ENCODE peak calls at places on chromosomes 16 and 17, in five cellular contexts. One of them, this sample, is unnamed.

GRCh38 chr16:8866118-8866883 is 2.5 kb downstream of the CARHSP1 start:
- DNase-seq in heart left ventricle: no peak
- DNase-seq in hepatocyte: peak
- DNase-seq in Panc1: no peak
- DNase-seq in transverse colon: peak
- DNase-seq in this sample: peak

GRCh38 chr17:4956493-4957061 is 5.7 kb downstream of the ENO3 start:
- DNase-seq in heart left ventricle: peak
- DNase-seq in hepatocyte: no peak
- DNase-seq in Panc1: no peak
- DNase-seq in transverse colon: no peak
- DNase-seq in this sample: no peak

GRCh38 chr17:49390548-49391324 is 23.9 kb downstream of the PHB1 start:
- DNase-seq in heart left ventricle: peak
- DNase-seq in hepatocyte: no peak
- DNase-seq in Panc1: no peak
- DNase-seq in transverse colon: peak
- DNase-seq in this sample: peak

GRCh38 chr17:47705536-47706481 is 11.8 kb downstream of the TBKBP1 start:
- DNase-seq in heart left ventricle: peak
- DNase-seq in hepatocyte: no peak
- DNase-seq in Panc1: no peak
- DNase-seq in transverse colon: no peak
- DNase-seq in this sample: no peak

GRCh38 chr17:8872036-8872704 is 4.7 kb upstream of the PIK3R6 start:
- DNase-seq in heart left ventricle: no peak
- DNase-seq in hepatocyte: no peak
- DNase-seq in Panc1: no peak
- DNase-seq in transverse colon: no peak
- DNase-seq in this sample: no peak

GRCh38 chr16:58049697-58050185 is 24.2 kb downstream of the MMP15 start:
- DNase-seq in heart left ventricle: peak
- DNase-seq in hepatocyte: no peak
- DNase-seq in Panc1: no peak
- DNase-seq in transverse colon: no peak
- DNase-seq in this sample: no peak

GRCh38 chr17:72926171-72926570 is 166.3 kb downstream of the SLC39A11 start:
- DNase-seq in heart left ventricle: no peak
- DNase-seq in hepatocyte: no peak
- DNase-seq in Panc1: no peak
- DNase-seq in transverse colon: no peak
- DNase-seq in this sample: no peak

GRCh38 chr17:35051579-35052239 is 11.8 kb downstream of the RFFL start:
- DNase-seq in heart left ventricle: no peak
- DNase-seq in hepatocyte: peak
- DNase-seq in Panc1: no peak
- DNase-seq in transverse colon: no peak
- DNase-seq in this sample: no peak

GRCh38 chr16:52597772-52598483 is 51.0 kb upstream of the TOX3 start:
- DNase-seq in heart left ventricle: no peak
- DNase-seq in hepatocyte: no peak
- DNase-seq in Panc1: no peak
- DNase-seq in transverse colon: peak
- DNase-seq in this sample: no peak

GRCh38 chr16:72921620-72922019 is 126.3 kb downstream of the ZFHX3 start:
- DNase-seq in heart left ventricle: no peak
- DNase-seq in hepatocyte: peak
- DNase-seq in Panc1: no peak
- DNase-seq in transverse colon: no peak
- DNase-seq in this sample: peak

GRCh38 chr17:58789160-58789559 is 33.5 kb downstream of the PPM1E start:
- DNase-seq in heart left ventricle: no peak
- DNase-seq in hepatocyte: no peak
- DNase-seq in Panc1: no peak
- DNase-seq in transverse colon: no peak
- DNase-seq in this sample: no peak

GRCh38 chr17:35175638-35176415 is 18.4 kb downstream of the SLC35G3 start:
- DNase-seq in heart left ventricle: no peak
- DNase-seq in hepatocyte: no peak
- DNase-seq in Panc1: no peak
- DNase-seq in transverse colon: no peak
- DNase-seq in this sample: no peak

GRCh38 chr17:58304735-58305486 is 23.7 kb downstream of the TSPOAP1 start:
- DNase-seq in heart left ventricle: no peak
- DNase-seq in hepatocyte: no peak
- DNase-seq in Panc1: no peak
- DNase-seq in transverse colon: no peak
- DNase-seq in this sample: no peak

GRCh38 chr17:35901776-35902175 is 21.6 kb upstream of the CCL5 start:
- DNase-seq in heart left ventricle: no peak
- DNase-seq in hepatocyte: no peak
- DNase-seq in Panc1: no peak
- DNase-seq in transverse colon: no peak
- DNase-seq in this sample: no peak

GRCh38 chr16:15440852-15441251 is 6.5 kb downstream of the BMERB1 start:
- DNase-seq in heart left ventricle: no peak
- DNase-seq in hepatocyte: no peak
- DNase-seq in Panc1: no peak
- DNase-seq in transverse colon: no peak
- DNase-seq in this sample: no peak

GRCh38 chr16:85574672-85575475 is 38.2 kb upstream of the GSE1 start:
- DNase-seq in heart left ventricle: no peak
- DNase-seq in hepatocyte: no peak
- DNase-seq in Panc1: no peak
- DNase-seq in transverse colon: no peak
- DNase-seq in this sample: no peak

GRCh38 chr17:29257756-29258155 is 11.1 kb downstream of the CRYBA1 start:
- DNase-seq in heart left ventricle: no peak
- DNase-seq in hepatocyte: no peak
- DNase-seq in Panc1: no peak
- DNase-seq in transverse colon: no peak
- DNase-seq in this sample: no peak
- H3K27ac ChIP-seq in heart left ventricle: peak
- H3K27ac ChIP-seq in hepatocyte: no peak
- H3K27ac ChIP-seq in Panc1: no peak
- H3K27ac ChIP-seq in transverse colon: peak
- H3K27ac ChIP-seq in this sample: no peak

DNA sequence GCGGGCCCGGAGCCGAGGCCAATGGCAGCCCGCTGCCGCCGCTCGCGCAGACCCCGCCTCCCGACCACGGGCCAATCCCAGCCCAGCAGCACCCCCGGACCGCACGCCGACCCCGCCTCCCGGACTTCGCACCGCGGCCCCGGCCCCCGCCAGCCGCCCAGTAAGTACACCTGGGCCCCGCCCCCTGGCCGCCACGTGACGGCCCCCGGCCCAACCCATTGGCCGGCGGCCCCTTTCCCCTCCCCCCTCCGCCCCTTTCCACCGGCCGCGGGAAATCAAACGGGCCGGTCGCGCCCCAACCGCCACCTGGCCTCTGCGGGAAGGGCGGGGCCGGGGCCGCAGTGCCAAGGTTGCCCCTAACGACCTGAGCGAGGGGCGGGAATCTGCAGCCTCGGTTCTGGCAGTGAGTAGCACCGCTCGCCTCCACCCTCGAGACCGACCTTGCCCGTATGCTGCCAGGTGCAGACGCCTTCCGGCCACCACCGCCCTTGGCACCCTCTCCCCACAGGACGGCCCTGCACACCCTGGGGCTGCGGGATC is at the start of gene YBX2:
- DNase-seq in heart left ventricle: peak
- DNase-seq in hepatocyte: peak
- DNase-seq in Panc1: no peak
- DNase-seq in transverse colon: peak
- DNase-seq in this sample: no peak
- H3K4me3 ChIP-seq in heart left ventricle: peak
- H3K4me3 ChIP-seq in hepatocyte: no peak
- H3K4me3 ChIP-seq in Panc1: peak
- H3K4me3 ChIP-seq in transverse colon: peak
- H3K4me3 ChIP-seq in this sample: peak

DNA sequence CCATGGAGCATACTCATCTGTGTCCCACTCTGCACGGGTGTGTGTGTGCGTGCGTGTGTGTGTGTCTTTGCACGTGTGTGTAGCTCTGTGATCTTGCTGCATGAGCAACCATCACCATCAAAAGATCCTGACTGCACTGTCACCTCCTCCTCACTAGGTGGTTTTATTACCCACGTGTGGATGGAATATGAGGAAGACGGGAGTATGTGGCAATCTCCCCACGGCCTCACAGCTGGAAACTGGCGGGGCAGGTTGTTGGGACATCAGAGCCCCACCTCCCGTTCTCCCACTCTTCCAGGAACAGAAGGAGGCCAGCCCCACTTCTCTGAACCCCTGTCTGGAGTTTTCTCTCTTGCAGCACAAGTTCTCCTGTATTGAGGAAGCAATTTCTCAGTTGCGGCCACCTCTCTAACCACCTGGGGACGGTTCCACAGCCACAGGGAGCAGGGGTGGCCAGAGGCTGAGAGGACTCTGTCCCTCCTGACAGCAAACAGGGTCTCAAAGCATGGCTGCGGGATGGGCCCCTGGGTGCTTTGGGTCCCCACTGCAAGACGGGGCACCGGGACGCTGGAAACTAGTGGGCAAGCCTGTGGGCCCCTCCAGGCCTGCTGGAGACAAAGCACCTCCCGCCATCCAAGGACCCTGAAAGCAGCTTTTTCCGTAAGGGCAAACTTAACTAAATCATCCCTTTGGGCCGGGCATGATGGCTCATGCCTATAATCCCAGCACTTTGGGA is 27.9 kb upstream of the ATP2C2 start:
- DNase-seq in heart left ventricle: no peak
- DNase-seq in hepatocyte: peak
- DNase-seq in Panc1: no peak
- DNase-seq in transverse colon: peak
- DNase-seq in this sample: no peak
- TF ChIP-seq CTCF in heart left ventricle: no peak
- TF ChIP-seq CTCF in hepatocyte: no peak
- TF ChIP-seq CTCF in Panc1: no peak
- TF ChIP-seq CTCF in transverse colon: peak
- TF ChIP-seq CTCF in this sample: no peak

GRCh38 chr17:17416007-17416399 is 60.8 kb upstream of the MED9 start:
- DNase-seq in heart left ventricle: no peak
- DNase-seq in hepatocyte: peak
- DNase-seq in Panc1: no peak
- DNase-seq in transverse colon: no peak
- DNase-seq in this sample: no peak
- H3K27ac ChIP-seq in heart left ventricle: peak
- H3K27ac ChIP-seq in hepatocyte: peak
- H3K27ac ChIP-seq in Panc1: no peak
- H3K27ac ChIP-seq in transverse colon: peak
- H3K27ac ChIP-seq in this sample: peak

DNA sequence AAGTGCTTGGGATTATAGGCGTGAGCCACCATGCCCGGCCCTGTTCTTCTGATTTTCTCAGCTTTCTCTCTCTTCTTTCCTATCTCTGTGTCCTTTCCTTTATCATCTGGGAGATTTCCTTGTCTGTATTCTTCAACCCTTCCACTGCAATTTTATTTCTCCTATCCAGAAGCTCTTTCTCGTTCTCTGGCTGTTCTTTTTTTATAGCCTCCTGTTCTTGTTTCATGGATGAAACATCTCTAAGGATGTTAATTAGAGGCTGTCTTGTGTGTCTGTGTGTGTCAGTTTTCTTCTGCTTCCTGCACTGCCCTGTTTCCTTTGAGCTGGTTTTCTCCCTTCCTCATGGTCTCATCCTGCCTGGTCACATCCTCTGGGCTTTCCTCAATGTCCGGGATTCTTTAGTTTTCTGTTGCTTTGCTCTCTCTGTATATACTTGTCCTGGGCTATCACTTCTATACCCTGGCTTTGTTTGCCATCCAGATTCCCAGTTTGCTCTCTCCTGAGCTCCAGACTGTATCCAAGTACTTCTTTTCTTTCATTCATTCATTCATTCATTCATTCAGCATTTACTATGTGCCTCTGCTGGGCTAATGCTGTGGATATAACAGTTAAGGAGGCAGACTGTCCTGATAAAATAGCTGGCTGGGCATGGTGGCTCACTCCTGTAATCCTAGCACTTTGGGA is 2.5 kb downstream of the LAT start:
- DNase-seq in heart left ventricle: no peak
- DNase-seq in hepatocyte: no peak
- DNase-seq in Panc1: no peak
- DNase-seq in transverse colon: no peak
- DNase-seq in this sample: no peak
- H3K4me3 ChIP-seq in heart left ventricle: no peak
- H3K4me3 ChIP-seq in hepatocyte: no peak
- H3K4me3 ChIP-seq in Panc1: no peak
- H3K4me3 ChIP-seq in transverse colon: no peak
- H3K4me3 ChIP-seq in this sample: no peak

DNA sequence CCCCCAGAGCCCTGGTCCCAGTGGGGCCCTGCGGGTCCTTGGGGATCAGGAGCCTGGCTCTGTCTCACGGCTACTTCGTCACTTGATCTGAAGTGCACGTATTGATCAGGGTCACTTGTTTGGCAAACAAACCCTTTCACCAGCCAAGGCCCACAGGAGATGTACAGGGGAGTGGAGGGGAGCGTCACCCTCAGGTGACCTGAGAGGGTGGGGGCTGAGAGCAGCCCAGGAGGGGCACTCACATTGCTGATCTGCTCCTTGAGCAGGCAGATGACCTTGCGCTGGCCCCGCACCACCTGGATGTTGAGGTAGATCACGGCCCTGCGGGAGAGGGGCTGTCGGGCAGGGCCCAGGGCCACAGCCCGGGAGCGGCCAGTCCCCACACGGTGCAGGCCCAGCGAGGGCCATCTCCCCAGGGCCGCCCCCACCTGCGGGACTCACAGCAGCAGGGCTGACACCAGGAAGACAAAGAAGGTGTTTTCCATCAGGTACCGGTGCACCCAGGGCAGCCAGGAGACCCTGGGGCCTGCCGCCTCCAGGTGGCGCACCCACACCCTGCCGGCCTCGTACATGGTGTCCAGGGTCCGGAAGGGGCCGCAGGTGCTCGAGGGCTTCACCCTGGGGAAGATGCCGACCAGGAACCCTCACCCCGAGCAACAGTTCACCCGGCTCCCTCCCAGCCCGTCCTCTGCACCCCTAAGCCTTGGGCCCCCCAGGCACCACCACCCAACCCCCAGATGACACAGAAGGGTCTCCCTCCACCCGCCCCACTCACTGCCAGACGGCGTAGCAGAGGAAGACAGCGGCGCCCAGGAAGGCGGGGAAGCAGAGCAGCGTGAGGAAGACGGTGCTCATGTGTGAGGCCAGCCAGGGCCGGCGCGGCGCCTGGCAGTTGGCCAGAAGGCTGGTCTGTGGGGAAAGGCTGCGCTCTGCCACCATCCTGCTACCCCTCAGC is 11.3 kb downstream of the TMC6 start:
- DNase-seq in heart left ventricle: peak
- DNase-seq in hepatocyte: no peak
- DNase-seq in Panc1: no peak
- DNase-seq in transverse colon: peak
- DNase-seq in this sample: peak
- TF ChIP-seq CTCF in heart left ventricle: peak
- TF ChIP-seq CTCF in hepatocyte: peak
- TF ChIP-seq CTCF in Panc1: peak
- TF ChIP-seq CTCF in transverse colon: peak
- TF ChIP-seq CTCF in this sample: peak

DNA sequence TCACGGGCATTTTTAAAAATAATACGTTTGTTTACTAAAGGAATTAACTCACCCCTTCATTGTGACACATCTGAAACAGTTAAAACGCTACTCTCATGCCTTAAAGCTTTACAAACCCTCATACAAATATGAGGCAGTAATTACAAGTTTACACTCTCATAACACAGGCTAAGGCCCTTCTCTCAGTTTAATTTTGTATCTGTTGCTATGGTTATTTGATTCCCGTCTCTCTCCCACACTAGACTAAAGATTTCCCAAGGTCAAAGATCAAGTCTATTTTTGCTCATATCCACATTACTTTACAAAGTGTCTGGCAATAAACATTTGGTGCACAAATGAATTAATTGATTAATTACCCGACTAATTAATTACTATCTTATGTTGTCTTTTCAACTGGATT is 86.4 kb upstream of the MYOCD start:
- DNase-seq in heart left ventricle: no peak
- DNase-seq in hepatocyte: no peak
- DNase-seq in Panc1: no peak
- DNase-seq in transverse colon: no peak
- DNase-seq in this sample: no peak
- H3K27ac ChIP-seq in heart left ventricle: no peak
- H3K27ac ChIP-seq in hepatocyte: no peak
- H3K27ac ChIP-seq in Panc1: no peak
- H3K27ac ChIP-seq in transverse colon: no peak
- H3K27ac ChIP-seq in this sample: no peak

This sample was measured in dorsolateral prefrontal cortex.